ENCODE peak calls at places on chromosomes 16 and 17, in ten cellular contexts. N is effector memory CD4-positive, alpha-beta T cell; D is HAP-1; E is H9; F is tibial nerve; R is ascending aorta; H is ovary; L is CD4-positive, alpha-beta memory T cell; Q is body of pancreas; O is heart left ventricle. T is an unnamed sample. For H3K4me1, the result is how much of the 10 kb centered on the place peaks cover.

GRCh38 chr17:42463976-42464400 is 5.3 kb downstream of the ATP6V0A1 start:
- DNase-seq in H (no peak), N (no peak), L (no peak), D (no peak), E (no peak), Q (no peak), R (no peak), O (no peak), F (no peak), T (no peak)

GRCh38 chr17:49045376-49045775 is 48.2 kb downstream of the IGF2BP1 start:
- DNase-seq in L (no peak), E (no peak), Q (no peak), F (no peak), D (no peak), R (no peak), H (no peak), N (no peak), O (no peak), T (no peak)

GRCh38 chr17:78414178-78415162 is 36.0 kb downstream of the PGS1 start:
- DNase-seq in E (no peak), N (peak), D (no peak), O (no peak), H (no peak), R (no peak), F (no peak), L (peak), Q (no peak), T (no peak)

GRCh38 chr17:2932946-2933345 is 130.5 kb downstream of the OR1D5 start:
- DNase-seq in L (no peak), R (no peak), Q (no peak), O (no peak), F (no peak), E (peak), N (no peak), D (no peak), H (no peak), T (no peak)

GRCh38 chr17:38587956-38588771 is 17.6 kb downstream of the SRCIN1 start:
- DNase-seq in N (no peak), R (no peak), E (no peak), H (no peak), O (no peak), D (no peak), Q (no peak), L (no peak), F (no peak), T (no peak)

GRCh38 chr17:60557805-60558204 is 31.8 kb upstream of the APPBP2 start:
- DNase-seq in O (no peak), L (no peak), H (no peak), D (no peak), R (no peak), E (no peak), F (no peak), N (no peak), Q (no peak), T (peak)

GRCh38 chr17:36933174-36934143 is 3.8 kb upstream of the LHX1 start:
- DNase-seq in H (no peak), L (peak), F (no peak), N (no peak), Q (no peak), R (no peak), D (no peak), E (peak), O (no peak), T (peak)

GRCh38 chr17:63446981-63447687 is 1.0 kb upstream of the CYB561 start:
- DNase-seq in R (no peak), D (peak), H (peak), N (peak), F (peak), O (no peak), E (peak), L (peak), Q (peak), T (peak)

GRCh38 chr17:8126306-8127066 is 2.6 kb upstream of the HES7 start:
- DNase-seq in H (peak), D (peak), L (peak), R (no peak), F (peak), O (no peak), N (no peak), E (peak), Q (peak), T (peak)

GRCh38 chr16:47847220-47847970 is 308.4 kb downstream of the ABCC12 start:
- DNase-seq in R (no peak), O (no peak), H (no peak), E (no peak), F (no peak), Q (no peak), D (no peak), L (no peak), N (no peak), T (no peak)

GRCh38 chr16:29290631-29291247 is 115.8 kb downstream of the NPIPB11 start:
- DNase-seq in H (peak), D (peak), F (peak), L (peak), R (peak), E (peak), Q (peak), O (peak), N (peak), T (peak)

GRCh38 chr16:56931253-56931768 is 631 bp upstream of the HERPUD1 start:
- DNase-seq in D (peak), F (peak), N (no peak), O (no peak), H (peak), E (no peak), R (peak), L (no peak), Q (no peak), T (peak)

GRCh38 chr16:51164167-51164566 is 13.1 kb upstream of the SALL1 start:
- DNase-seq in H (no peak), Q (no peak), D (no peak), F (no peak), N (no peak), O (no peak), E (no peak), R (no peak), L (no peak), T (no peak)

GRCh38 chr17:48623583-48623982 is 2.6 kb downstream of the HOXB9 start:
- DNase-seq in E (no peak), R (no peak), H (no peak), N (no peak), F (no peak), D (no peak), O (no peak), Q (no peak), L (no peak), T (no peak)

GRCh38 chr16:53087101-53087500 is 32.3 kb downstream of the CHD9 start:
- DNase-seq in H (no peak), L (no peak), E (no peak), F (no peak), D (no peak), R (no peak), Q (no peak), N (no peak), O (no peak), T (no peak)

GRCh38 chr17:4436846-4437245 is 3.1 kb downstream of the SPNS3 start:
- DNase-seq in H (no peak), Q (no peak), R (no peak), N (no peak), E (no peak), O (no peak), L (no peak), D (no peak), F (no peak), T (no peak)

GRCh38 chr17:40536731-40537171 is 28.5 kb downstream of the CCR7 start:
- DNase-seq in D (no peak), F (peak), L (no peak), Q (peak), E (no peak), N (no peak), R (peak), H (peak), O (peak), T (no peak)

GRCh38 chr17:44152875-44153274 is 11.1 kb downstream of the HROB start:
- DNase-seq in F (no peak), O (no peak), H (no peak), Q (no peak), E (no peak), R (no peak), D (no peak), L (no peak), N (no peak), T (no peak)

GRCh38 chr17:5225668-5226457 is 8.8 kb downstream of the SCIMP start:
- DNase-seq in D (no peak), N (no peak), E (no peak), O (no peak), L (no peak), Q (no peak), R (no peak), F (no peak), H (no peak), T (no peak)

GRCh38 chr17:77343031-77343866 is 202.5 kb downstream of the SEC14L1 start:
- DNase-seq in H (no peak), F (no peak), R (peak), Q (no peak), D (no peak), O (no peak), E (no peak), N (no peak), L (no peak), T (no peak)

GRCh38 chr17:77345260-77345910 is 204.6 kb downstream of the SEC14L1 start:
- DNase-seq in R (peak), E (no peak), D (no peak), H (no peak), L (no peak), N (no peak), F (no peak), Q (no peak), O (peak), T (no peak)

GRCh38 chr17:77347544-77347943 is 206.8 kb downstream of the SEC14L1 start:
- DNase-seq in R (no peak), E (no peak), Q (no peak), O (no peak), N (no peak), F (no peak), L (no peak), H (no peak), D (no peak), T (no peak)

GRCh38 chr17:77346765-77347164 is 206.0 kb downstream of the SEC14L1 start:
- DNase-seq in R (peak), H (no peak), E (no peak), D (no peak), N (no peak), L (no peak), F (no peak), Q (no peak), O (no peak), T (no peak)

DNA sequence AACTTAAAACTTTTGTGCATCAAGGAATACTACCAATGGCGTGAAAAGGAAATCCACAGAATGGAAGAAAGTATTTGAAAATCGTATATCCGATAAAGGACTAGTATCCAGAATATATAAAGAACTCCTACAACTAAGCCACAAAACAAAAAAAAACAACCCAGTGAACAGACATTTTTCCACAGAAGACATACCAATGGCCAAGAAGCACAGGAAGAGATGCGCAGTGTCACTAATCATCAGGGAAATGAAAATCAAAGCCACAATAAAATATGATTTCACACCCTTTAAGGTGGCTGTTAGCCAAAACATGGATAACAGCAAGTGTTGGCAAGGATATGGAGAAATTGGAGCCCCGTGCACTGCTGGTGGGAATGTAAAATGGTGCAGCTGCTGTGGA is 203.3 kb downstream of the SEC14L1 start:
- DNase-seq in D (no peak), L (no peak), Q (no peak), O (no peak), R (no peak), E (no peak), F (no peak), N (no peak), H (no peak), T (no peak)
- H3K4me1 ChIP-seq in D (under half), L (half or more), Q (under half), O (under half), R (under half), E (under half), F (under half), N (under half), H (under half), T (under half)

GRCh38 chr17:80930335-80931040 is 61.2 kb upstream of the CHMP6 start:
- DNase-seq in O (peak), N (no peak), F (no peak), D (no peak), L (no peak), R (no peak), H (no peak), Q (no peak), E (no peak), T (no peak)
- H3K4me1 ChIP-seq in O (under half), N (under half), F (under half), D (under half), L (under half), R (under half), H (under half), Q (under half), E (under half), T (under half)

GRCh38 chr16:10939649-10940206 is 2.5 kb downstream of the DEXI start:
- DNase-seq in R (no peak), O (peak), N (no peak), L (no peak), H (no peak), D (no peak), Q (no peak), F (no peak), E (no peak), T (no peak)
- H3K4me1 ChIP-seq in R (half or more), O (half or more), N (half or more), L (half or more), H (under half), D (under half), Q (half or more), F (half or more), E (under half), T (under half)

GRCh38 chr17:65550758-65551157 is 10.7 kb downstream of the AXIN2 start:
- DNase-seq in Q (no peak), R (no peak), D (no peak), H (no peak), N (no peak), L (no peak), O (no peak), E (no peak), F (no peak), T (no peak)

GRCh38 chr17:65548570-65548969 is 12.9 kb downstream of the AXIN2 start:
- DNase-seq in N (no peak), D (no peak), Q (no peak), R (no peak), H (no peak), L (no peak), O (no peak), E (no peak), F (no peak), T (no peak)

GRCh38 chr17:65552214-65552613 is 9.2 kb downstream of the AXIN2 start:
- DNase-seq in D (no peak), E (no peak), H (no peak), O (no peak), Q (no peak), L (no peak), N (no peak), R (no peak), F (no peak), T (no peak)

GRCh38 chr17:65551641-65552040 is 9.8 kb downstream of the AXIN2 start:
- DNase-seq in H (no peak), L (no peak), D (no peak), O (no peak), R (no peak), E (no peak), N (no peak), F (no peak), Q (no peak), T (no peak)

GRCh38 chr17:65550075-65550635 is 11.3 kb downstream of the AXIN2 start:
- DNase-seq in H (no peak), F (no peak), D (no peak), Q (no peak), N (no peak), L (no peak), O (no peak), R (no peak), E (no peak), T (peak)
- H3K4me1 ChIP-seq in H (under half), F (under half), D (under half), Q (under half), N (under half), L (under half), O (under half), R (under half), E (under half), T (under half)

T was measured in GM23338.